ENCODE peak calls at places on chromosome 20, in seven cellular contexts. O, N, Z, W, S, H and Q are unnamed samples.

GRCh38 chr20:59864726-59865125 is 68.7 kb downstream of the SYCP2 start:
- DNase-seq in O (no peak), N (no peak), Z (no peak), W (no peak), S (no peak), H (no peak), Q (no peak)

GRCh38 chr20:37567331-37567665 is 39.6 kb upstream of the BLCAP start:
- DNase-seq in O (no peak), N (no peak), Z (no peak), W (no peak), S (no peak), H (no peak), Q (no peak)

GRCh38 chr20:13220194-13220856 is 749 bp upstream of the ISM1 start:
- DNase-seq in O (peak; percentile 46), N (peak; percentile 86), Z (peak; percentile 50), W (peak; percentile 40), S (peak; percentile 3), H (no peak), Q (peak; percentile 78)

GRCh38 chr20:13325033-13325432 is 104.0 kb downstream of the ISM1 start:
- DNase-seq in O (peak; percentile 18), N (peak; percentile 79), Z (peak; percentile 46), W (peak; percentile 44), S (peak; percentile 16), H (no peak), Q (peak; percentile 82)

GRCh38 chr20:49505518-49505917 is 23.1 kb upstream of the KCNB1 start:
- DNase-seq in O (peak; percentile 82), N (peak; percentile 80), Z (no peak), W (peak; percentile 20), S (peak; percentile 50), H (no peak), Q (peak; percentile 61)

GRCh38 chr20:51732454-51732791 is 35.8 kb downstream of the ATP9A start:
- DNase-seq in O (no peak), N (no peak), Z (no peak), W (peak; percentile 70), S (peak; percentile 67), H (no peak), Q (no peak)

GRCh38 chr20:36030143-36030542 is 61.8 kb downstream of the CNBD2 start:
- DNase-seq in O (no peak), N (no peak), Z (no peak), W (no peak), S (peak; percentile 24), H (no peak), Q (no peak)

GRCh38 chr20:20188647-20189046 is 136.3 kb downstream of the CFAP61 start:
- DNase-seq in O (no peak), N (no peak), Z (no peak), W (no peak), S (no peak), H (no peak), Q (no peak)

GRCh38 chr20:24675651-24676352 is 206.4 kb downstream of the SYNDIG1 start:
- DNase-seq in O (no peak), N (no peak), Z (no peak), W (no peak), S (no peak), H (no peak), Q (no peak)

GRCh38 chr20:43755390-43755789 is 28.6 kb upstream of the GTSF1L start:
- DNase-seq in O (no peak), N (no peak), Z (no peak), W (peak; percentile 75), S (peak; percentile 84), H (no peak), Q (no peak)

GRCh38 chr20:24866742-24867141 is 82.3 kb upstream of the CST7 start:
- DNase-seq in O (no peak), N (no peak), Z (no peak), W (no peak), S (no peak), H (no peak), Q (no peak)

GRCh38 chr20:5316188-5317158 is at the start of gene PROKR2:
- DNase-seq in O (peak; percentile 61), N (peak; percentile 78), Z (peak; percentile 17), W (peak; percentile 4), S (no peak), H (no peak), Q (peak; percentile 82)
- H2BK5ac ChIP-seq in O (no peak within 1 kb of the TSS), N (no peak within 1 kb of the TSS), Z (no peak within 1 kb of the TSS), W (no peak within 1 kb of the TSS), S (no peak within 1 kb of the TSS), H (no peak within 1 kb of the TSS), Q (no peak within 1 kb of the TSS)

DNA sequence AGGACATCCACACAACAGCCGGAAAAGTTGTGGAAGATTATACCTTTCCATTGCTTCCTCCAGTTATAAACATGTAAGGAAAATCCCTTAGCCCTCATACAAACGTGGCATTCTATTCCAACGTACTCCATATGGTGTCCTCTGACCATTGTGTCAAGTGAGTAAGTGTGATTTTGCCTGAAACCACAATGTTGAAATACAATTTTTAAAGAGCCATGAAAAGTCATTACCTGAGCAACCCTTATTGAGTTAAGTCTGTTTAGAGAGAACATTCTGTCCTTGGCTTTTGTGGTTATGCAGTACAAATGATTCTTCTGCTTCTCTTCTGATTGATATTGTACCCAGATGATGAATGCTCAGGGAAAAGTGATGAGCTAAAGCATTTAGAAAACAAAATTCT is 530.1 kb downstream of the HAO1 start:
- DNase-seq in O (no peak), N (no peak), Z (no peak), W (no peak), S (no peak), H (no peak), Q (no peak)
- H3K4ac ChIP-seq in O (no peak overlapping the region), N (no peak overlapping the region), Z (no peak overlapping the region), W (no peak overlapping the region), S (no peak overlapping the region), H (no peak overlapping the region), Q (no peak overlapping the region)

DNA sequence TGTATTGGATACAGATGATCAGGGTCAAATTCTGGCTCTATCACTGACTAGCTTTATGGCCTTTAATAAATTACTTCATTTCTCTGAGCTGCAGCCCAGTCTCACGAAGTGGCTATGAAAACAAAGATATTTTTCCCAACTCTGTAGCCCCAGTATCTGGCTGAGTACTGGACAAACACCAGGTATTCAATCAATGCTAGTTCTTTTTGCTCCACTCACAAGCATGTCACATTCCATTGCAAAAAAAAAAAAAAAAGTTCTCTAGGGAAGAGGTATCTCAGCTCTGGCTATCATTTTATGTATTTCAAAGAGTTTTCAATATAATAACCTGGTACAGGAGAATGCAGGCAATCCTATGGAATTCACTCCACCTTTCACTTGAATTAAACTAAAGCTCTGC is 3.1 kb downstream of the CHD6 start:
- DNase-seq in O (no peak), N (no peak), Z (no peak), W (no peak), S (no peak), H (no peak), Q (no peak)
- H2AK5ac ChIP-seq in O (no peak overlapping the region), N (no peak overlapping the region), Z (no peak overlapping the region), W (no peak overlapping the region), S (no peak overlapping the region), H (no peak overlapping the region), Q (no peak overlapping the region)

GRCh38 chr20:48308882-48309281 is 518.9 kb downstream of the PREX1 start:
- DNase-seq in O (no peak), N (peak; percentile 94), Z (no peak), W (no peak), S (no peak), H (no peak), Q (no peak)

GRCh38 chr20:48309293-48309692 is 518.5 kb downstream of the PREX1 start:
- DNase-seq in O (no peak), N (no peak), Z (no peak), W (no peak), S (no peak), H (no peak), Q (no peak)

GRCh38 chr20:48307277-48307676 is 520.5 kb downstream of the PREX1 start:
- DNase-seq in O (no peak), N (peak; percentile 49), Z (no peak), W (no peak), S (no peak), H (no peak), Q (no peak)

GRCh38 chr20:48310312-48310711 is 517.5 kb downstream of the PREX1 start:
- DNase-seq in O (no peak), N (no peak), Z (no peak), W (no peak), S (no peak), H (no peak), Q (no peak)

DNA sequence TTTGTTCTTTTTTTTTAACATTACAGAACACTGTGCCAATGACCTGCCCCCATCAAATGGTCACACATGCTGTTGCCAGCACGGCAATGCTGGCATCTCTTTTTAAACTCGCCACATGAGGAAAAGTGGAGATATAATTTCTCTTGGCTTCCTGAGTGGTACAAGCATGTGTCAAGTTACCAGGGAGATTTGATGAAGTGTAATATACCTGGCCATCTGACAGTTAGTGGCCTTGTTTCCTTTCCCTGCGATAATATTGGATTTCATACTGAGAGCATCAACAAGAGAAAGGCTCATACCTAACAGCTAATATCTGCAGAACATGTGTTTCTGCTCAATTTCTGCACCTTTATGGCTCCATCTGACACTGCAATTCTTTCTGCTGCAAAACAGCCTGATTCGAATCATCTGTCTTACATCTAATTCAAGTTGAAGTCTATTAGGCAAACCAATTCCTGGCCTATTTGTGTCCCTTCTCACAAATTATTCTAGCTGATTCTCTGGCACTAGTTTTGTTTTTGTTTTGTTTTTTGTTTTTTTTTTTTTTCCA is 519.5 kb downstream of the PREX1 start:
- DNase-seq in O (no peak), N (no peak), Z (no peak), W (no peak), S (no peak), H (no peak), Q (no peak)
- H2BK5ac ChIP-seq in O (no peak overlapping the region), N (no peak overlapping the region), Z (no peak overlapping the region), W (no peak overlapping the region), S (no peak overlapping the region), H (no peak overlapping the region), Q (no peak overlapping the region)